ENCODE peak calls at places on chromosomes 11 and 22, in eight cellular contexts. One of them, this sample, is unnamed.
A peak's percentile ranks its signal among the peaks of the same experiment; 100 is the strongest.

GRCh38 chr22:28594784-28595324 is 84.8 kb downstream of the TTC28 start:
- DNase-seq in fibroblast of the conjunctiva: peak; percentile 75
- DNase-seq in myocyte: peak; percentile 72
- DNase-seq in activated gamma-delta T cell treated with Interleukin-2 at 50 U/mL for 16 hours: no peak
- DNase-seq in hippocampal formation: no peak
- DNase-seq in SK-MEL-5: peak; percentile 85
- DNase-seq in stimulated activated CD4-positive, alpha-beta T cell treated with anti-CD3 and anti-CD28 coated beads, Interleukin-4, amount 100 ng/mL, for 48 hours: no peak
- DNase-seq in CD4-positive, alpha-beta T cell: no peak
- DNase-seq in this sample: peak; percentile 49

GRCh38 chr11:132337819-132338416 is 967.5 kb downstream of the NTM start:
- DNase-seq in fibroblast of the conjunctiva: no peak
- DNase-seq in myocyte: no peak
- DNase-seq in activated gamma-delta T cell treated with Interleukin-2 at 50 U/mL for 16 hours: no peak
- DNase-seq in hippocampal formation: no peak
- DNase-seq in SK-MEL-5: no peak
- DNase-seq in stimulated activated CD4-positive, alpha-beta T cell treated with anti-CD3 and anti-CD28 coated beads, Interleukin-4, amount 100 ng/mL, for 48 hours: no peak
- DNase-seq in CD4-positive, alpha-beta T cell: no peak
- DNase-seq in this sample: no peak

GRCh38 chr11:48081151-48082010 is 101.0 kb downstream of the PTPRJ start:
- DNase-seq in fibroblast of the conjunctiva: no peak
- DNase-seq in myocyte: peak; percentile 86
- DNase-seq in activated gamma-delta T cell treated with Interleukin-2 at 50 U/mL for 16 hours: peak; percentile 7
- DNase-seq in hippocampal formation: peak; percentile 52
- DNase-seq in SK-MEL-5: peak; percentile 98
- DNase-seq in stimulated activated CD4-positive, alpha-beta T cell treated with anti-CD3 and anti-CD28 coated beads, Interleukin-4, amount 100 ng/mL, for 48 hours: no peak
- DNase-seq in CD4-positive, alpha-beta T cell: no peak
- DNase-seq in this sample: peak; percentile 52

GRCh38 chr22:20235453-20235991 is 32.6 kb downstream of the RTN4R start:
- DNase-seq in fibroblast of the conjunctiva: no peak
- DNase-seq in myocyte: no peak
- DNase-seq in activated gamma-delta T cell treated with Interleukin-2 at 50 U/mL for 16 hours: no peak
- DNase-seq in hippocampal formation: no peak
- DNase-seq in SK-MEL-5: no peak
- DNase-seq in stimulated activated CD4-positive, alpha-beta T cell treated with anti-CD3 and anti-CD28 coated beads, Interleukin-4, amount 100 ng/mL, for 48 hours: no peak
- DNase-seq in CD4-positive, alpha-beta T cell: no peak
- DNase-seq in this sample: no peak

GRCh38 chr11:65396769-65397745 is 10.6 kb downstream of the FRMD8 start:
- DNase-seq in fibroblast of the conjunctiva: no peak
- DNase-seq in myocyte: peak; percentile 53
- DNase-seq in activated gamma-delta T cell treated with Interleukin-2 at 50 U/mL for 16 hours: no peak
- DNase-seq in hippocampal formation: no peak
- DNase-seq in SK-MEL-5: no peak
- DNase-seq in stimulated activated CD4-positive, alpha-beta T cell treated with anti-CD3 and anti-CD28 coated beads, Interleukin-4, amount 100 ng/mL, for 48 hours: no peak
- DNase-seq in CD4-positive, alpha-beta T cell: no peak
- DNase-seq in this sample: no peak

GRCh38 chr11:118436639-118437045 is 350 bp downstream of the KMT2A start:
- DNase-seq in fibroblast of the conjunctiva: no peak
- DNase-seq in myocyte: no peak
- DNase-seq in activated gamma-delta T cell treated with Interleukin-2 at 50 U/mL for 16 hours: peak; percentile 48
- DNase-seq in hippocampal formation: no peak
- DNase-seq in SK-MEL-5: no peak
- DNase-seq in stimulated activated CD4-positive, alpha-beta T cell treated with anti-CD3 and anti-CD28 coated beads, Interleukin-4, amount 100 ng/mL, for 48 hours: peak; percentile 20
- DNase-seq in CD4-positive, alpha-beta T cell: peak; percentile 41
- DNase-seq in this sample: no peak

GRCh38 chr11:7436657-7437056 is 48.6 kb upstream of the OLFML1 start:
- DNase-seq in fibroblast of the conjunctiva: no peak
- DNase-seq in myocyte: no peak
- DNase-seq in activated gamma-delta T cell treated with Interleukin-2 at 50 U/mL for 16 hours: no peak
- DNase-seq in hippocampal formation: no peak
- DNase-seq in SK-MEL-5: no peak
- DNase-seq in stimulated activated CD4-positive, alpha-beta T cell treated with anti-CD3 and anti-CD28 coated beads, Interleukin-4, amount 100 ng/mL, for 48 hours: no peak
- DNase-seq in CD4-positive, alpha-beta T cell: no peak
- DNase-seq in this sample: no peak

GRCh38 chr11:10072142-10072541 is 221.9 kb downstream of the SBF2 start:
- DNase-seq in fibroblast of the conjunctiva: no peak
- DNase-seq in myocyte: no peak
- DNase-seq in activated gamma-delta T cell treated with Interleukin-2 at 50 U/mL for 16 hours: no peak
- DNase-seq in hippocampal formation: no peak
- DNase-seq in SK-MEL-5: no peak
- DNase-seq in stimulated activated CD4-positive, alpha-beta T cell treated with anti-CD3 and anti-CD28 coated beads, Interleukin-4, amount 100 ng/mL, for 48 hours: no peak
- DNase-seq in CD4-positive, alpha-beta T cell: no peak
- DNase-seq in this sample: no peak

GRCh38 chr22:34885852-34886251 is 180.1 kb upstream of the ISX start:
- DNase-seq in fibroblast of the conjunctiva: no peak
- DNase-seq in myocyte: no peak
- DNase-seq in activated gamma-delta T cell treated with Interleukin-2 at 50 U/mL for 16 hours: no peak
- DNase-seq in hippocampal formation: no peak
- DNase-seq in SK-MEL-5: no peak
- DNase-seq in stimulated activated CD4-positive, alpha-beta T cell treated with anti-CD3 and anti-CD28 coated beads, Interleukin-4, amount 100 ng/mL, for 48 hours: no peak
- DNase-seq in CD4-positive, alpha-beta T cell: no peak
- DNase-seq in this sample: no peak

GRCh38 chr22:36386900-36387663 is 685 bp downstream of the MYH9 start:
- DNase-seq in fibroblast of the conjunctiva: no peak
- DNase-seq in myocyte: peak; percentile 57
- DNase-seq in activated gamma-delta T cell treated with Interleukin-2 at 50 U/mL for 16 hours: no peak
- DNase-seq in hippocampal formation: peak; percentile 40
- DNase-seq in SK-MEL-5: peak; percentile 50
- DNase-seq in stimulated activated CD4-positive, alpha-beta T cell treated with anti-CD3 and anti-CD28 coated beads, Interleukin-4, amount 100 ng/mL, for 48 hours: peak; percentile 57
- DNase-seq in CD4-positive, alpha-beta T cell: peak; percentile 32
- DNase-seq in this sample: no peak

GRCh38 chr11:85810871-85811611 is at the start of gene SYTL2:
- DNase-seq in fibroblast of the conjunctiva: no peak
- DNase-seq in myocyte: peak; percentile 75
- DNase-seq in activated gamma-delta T cell treated with Interleukin-2 at 50 U/mL for 16 hours: peak; percentile 70
- DNase-seq in hippocampal formation: peak; percentile 74
- DNase-seq in SK-MEL-5: peak; percentile 53
- DNase-seq in stimulated activated CD4-positive, alpha-beta T cell treated with anti-CD3 and anti-CD28 coated beads, Interleukin-4, amount 100 ng/mL, for 48 hours: peak; percentile 65
- DNase-seq in CD4-positive, alpha-beta T cell: peak; percentile 66
- DNase-seq in this sample: no peak

GRCh38 chr11:104609297-104609696 is 289.0 kb downstream of the CASP12 start:
- DNase-seq in fibroblast of the conjunctiva: peak; percentile 77
- DNase-seq in myocyte: peak; percentile 58
- DNase-seq in activated gamma-delta T cell treated with Interleukin-2 at 50 U/mL for 16 hours: peak; percentile 26
- DNase-seq in hippocampal formation: peak; percentile 26
- DNase-seq in SK-MEL-5: peak; percentile 82
- DNase-seq in stimulated activated CD4-positive, alpha-beta T cell treated with anti-CD3 and anti-CD28 coated beads, Interleukin-4, amount 100 ng/mL, for 48 hours: no peak
- DNase-seq in CD4-positive, alpha-beta T cell: peak; percentile 7
- DNase-seq in this sample: peak; percentile 29

This sample was measured in AG09309.